ENCODE peak calls at places on chromosomes 2 and 18, in ten cellular contexts. E is left lung; C is NCI-H1417; T is fibroblast of pulmonary artery; K is HEK293T; P is C1 segment of cervical spinal cord; A is stimulated activated CD8-positive, alpha-beta memory T cell treated with anti-CD3 and anti-CD28 coated beads, Interleukin-7, amount 100 ng/mL, for 1 hour; Q is neural progenitor cell; H is coronary artery; X is T follicular helper cell. G is an unnamed sample.
A peak's percentile ranks its signal among the peaks of the same experiment; 100 is the strongest.

GRCh38 chr2:38591152-38591551 is 11.6 kb downstream of the HNRNPLL start:
- DNase-seq in E (no peak), C (no peak), T (no peak), K (no peak), P (no peak), A (no peak), Q (no peak), H (no peak), X (no peak), G (no peak)

GRCh38 chr2:20501974-20502373 is 55.1 kb downstream of the RHOB start:
- DNase-seq in E (no peak), C (no peak), T (peak; percentile 99), K (no peak), P (no peak), A (no peak), Q (no peak), H (no peak), X (no peak), G (peak; percentile 61)

GRCh38 chr2:108403494-108403893 is 25.7 kb downstream of the SULT1C4 start:
- DNase-seq in E (no peak), C (no peak), T (peak; percentile 26), K (no peak), P (no peak), A (no peak), Q (peak; percentile 23), H (no peak), X (no peak), G (no peak)

GRCh38 chr2:235041918-235042575 is 90.2 kb downstream of the SH3BP4 start:
- DNase-seq in E (no peak), C (no peak), T (no peak), K (no peak), P (no peak), A (no peak), Q (no peak), H (no peak), X (no peak), G (no peak)

GRCh38 chr2:140465301-140465700 is 1665.5 kb downstream of the LRP1B start:
- DNase-seq in E (no peak), C (no peak), T (no peak), K (no peak), P (no peak), A (no peak), Q (peak; percentile 61), H (no peak), X (no peak), G (no peak)

GRCh38 chr2:53829669-53830290 is 30.0 kb downstream of the GPR75 start:
- DNase-seq in E (no peak), C (no peak), T (no peak), K (no peak), P (no peak), A (no peak), Q (no peak), H (no peak), X (no peak), G (no peak)

GRCh38 chr2:182866095-182866460 is 359 bp downstream of the FRZB start:
- DNase-seq in E (peak; percentile 31), C (no peak), T (no peak), K (no peak), P (no peak), A (no peak), Q (peak; percentile 56), H (no peak), X (no peak), G (no peak)

GRCh38 chr2:156083707-156084494 is 248.6 kb downstream of the NR4A2 start:
- DNase-seq in E (no peak), C (no peak), T (no peak), K (no peak), P (no peak), A (no peak), Q (no peak), H (no peak), X (no peak), G (no peak)

GRCh38 chr2:955829-956731 is 5.4 kb downstream of the SNTG2 start:
- DNase-seq in E (no peak), C (no peak), T (no peak), K (no peak), P (no peak), A (no peak), Q (no peak), H (no peak), X (no peak), G (no peak)

GRCh38 chr18:13409997-13410396 is 191.4 kb downstream of the LDLRAD4 start:
- DNase-seq in E (no peak), C (no peak), T (no peak), K (no peak), P (no peak), A (no peak), Q (no peak), H (no peak), X (no peak), G (no peak)

GRCh38 chr2:181741756-181742155 is 61.4 kb upstream of the NEUROD1 start:
- DNase-seq in E (no peak), C (no peak), T (no peak), K (no peak), P (no peak), A (no peak), Q (no peak), H (no peak), X (no peak), G (peak; percentile 47)

GRCh38 chr2:10022886-10023662 is 20.3 kb upstream of the KLF11 start:
- DNase-seq in E (no peak), C (no peak), T (no peak), K (no peak), P (no peak), A (no peak), Q (no peak), H (no peak), X (no peak), G (no peak)

GRCh38 chr2:3608373-3609278 is 13.7 kb downstream of the COLEC11 start:
- DNase-seq in E (no peak), C (peak; percentile 72), T (no peak), K (no peak), P (no peak), A (no peak), Q (no peak), H (peak; percentile 43), X (no peak), G (no peak)

GRCh38 chr18:27608742-27609141 is 423.6 kb upstream of the CHST9 start:
- DNase-seq in E (no peak), C (no peak), T (no peak), K (peak; percentile 16), P (no peak), A (no peak), Q (no peak), H (no peak), X (no peak), G (peak; percentile 9)

GRCh38 chr2:31271851-31272267 is 37.9 kb downstream of the EHD3 start:
- DNase-seq in E (no peak), C (no peak), T (no peak), K (no peak), P (no peak), A (no peak), Q (no peak), H (no peak), X (no peak), G (no peak)

GRCh38 chr2:159230145-159230877 is 56.2 kb downstream of the WDSUB1 start:
- DNase-seq in E (no peak), C (no peak), T (no peak), K (no peak), P (no peak), A (no peak), Q (no peak), H (no peak), X (no peak), G (no peak)

GRCh38 chr18:77754475-77755044 is 504.9 kb downstream of the GALR1 start:
- DNase-seq in E (no peak), C (no peak), T (no peak), K (no peak), P (no peak), A (no peak), Q (no peak), H (no peak), X (no peak), G (no peak)

GRCh38 chr18:48571619-48572384 is 33.0 kb downstream of the CTIF start:
- DNase-seq in E (no peak), C (no peak), T (no peak), K (no peak), P (no peak), A (no peak), Q (no peak), H (no peak), X (no peak), G (no peak)

GRCh38 chr2:26615336-26616031 is 25.7 kb downstream of the CIB4 start:
- DNase-seq in E (no peak), C (no peak), T (no peak), K (no peak), P (no peak), A (no peak), Q (no peak), H (no peak), X (no peak), G (no peak)

GRCh38 chr18:35182151-35182550 is 58.7 kb upstream of the ZNF397 start:
- DNase-seq in E (no peak), C (no peak), T (no peak), K (no peak), P (no peak), A (no peak), Q (no peak), H (no peak), X (no peak), G (no peak)

GRCh38 chr2:128454980-128455709 is 136.5 kb upstream of the HS6ST1 start:
- DNase-seq in E (no peak), C (no peak), T (no peak), K (no peak), P (no peak), A (no peak), Q (peak; percentile 0), H (peak; percentile 12), X (no peak), G (no peak)

G was measured in RKO.